ENCODE peak calls at places on chromosomes 4 and X, in seven cellular contexts. E is ovary; M is HFFc6; R is stimulated activated naive B cell treated with anti-CD40 and anti-IgM and Interleukin-4, amounts not matched to agents 10 μg/mL and 1 μg/mL and 100 μg/mL, for 72 hours; D is small intestine; G is ACHN; N is pons. W is an unnamed sample.

GRCh38 chr4:150310159-150310895 is 232.1 kb downstream of the DCLK2 start:
- DNase-seq in E (no peak), G (peak; percentile 59), D (no peak), R (no peak), M (peak; percentile 67), N (no peak), W (no peak)

GRCh38 chrX:107272431-107272921 is 66.1 kb downstream of the DNAAF6 start:
- DNase-seq in G (peak; percentile 26), M (no peak), N (no peak), D (peak; percentile 18), R (no peak), E (no peak), W (no peak)

GRCh38 chrX:95055991-95056390 is 1382.0 kb downstream of the FAM133A start:
- DNase-seq in E (no peak), D (no peak), G (no peak), M (no peak), N (no peak), R (no peak), W (no peak)

GRCh38 chrX:131262738-131263679 is 26.1 kb downstream of the IGSF1 start:
- DNase-seq in R (no peak), D (no peak), G (peak; percentile 18), E (no peak), N (no peak), M (no peak), W (peak; percentile 4)

GRCh38 chr4:2217726-2218125 is 24.2 kb downstream of the HAUS3 start:
- DNase-seq in N (no peak), D (no peak), M (peak; percentile 62), R (no peak), E (no peak), G (peak; percentile 9), W (no peak)

GRCh38 chr4:28966982-28967381 is 1753.2 kb upstream of the PCDH7 start:
- DNase-seq in R (no peak), M (peak; percentile 77), N (no peak), D (no peak), G (peak; percentile 30), E (no peak), W (no peak)

GRCh38 chr4:105569014-105569850 is 16.8 kb downstream of the ARHGEF38 start:
- DNase-seq in R (no peak), N (no peak), D (no peak), G (no peak), E (no peak), M (no peak), W (no peak)

GRCh38 chr4:177759714-177760113 is 317.5 kb upstream of the AGA start:
- DNase-seq in M (no peak), R (no peak), G (no peak), N (no peak), D (no peak), E (no peak), W (no peak)

GRCh38 chrX:103310592-103311400 is at the start of gene BEX2:
- DNase-seq in G (peak; percentile 64), E (peak; percentile 90), D (peak; percentile 63), R (peak; percentile 60), M (no peak), N (peak; percentile 66), W (peak; percentile 67)

GRCh38 chr4:181998588-181998987 is 244.6 kb upstream of the TENM3 start:
- DNase-seq in R (no peak), N (no peak), M (no peak), G (no peak), D (no peak), E (no peak), W (no peak)

GRCh38 chr4:7805533-7806079 is 134.1 kb downstream of the AFAP1 start:
- DNase-seq in R (no peak), G (peak; percentile 92), M (peak; percentile 73), N (no peak), D (no peak), E (no peak), W (no peak)

GRCh38 chr4:53951414-53951813 is 113.0 kb downstream of the CHIC2 start:
- DNase-seq in N (no peak), G (no peak), E (no peak), M (no peak), D (no peak), R (no peak), W (no peak)

W was measured in T-helper 2 cell treated with Interferon-gamma antibody and Interleukin-4, amounts not matched to agents 5 μg/mL and 100 μg/mL, for 36 hours.